ENCODE peak calls at places on chromosomes 7 and 10, in seven cellular contexts. P, W, I, O, Z, N and Y are unnamed samples.

GRCh38 chr7:156768698-156769472 is 124.1 kb downstream of the LMBR1 start:
- DNase-seq in N (no peak), O (no peak), I (no peak), Z (no peak), W (no peak), P (no peak), Y (no peak)

GRCh38 chr7:25557379-25557916 is 329.2 kb upstream of the NPVF start:
- DNase-seq in I (no peak), Z (no peak), O (no peak), N (no peak), W (no peak), P (no peak), Y (peak)

GRCh38 chr7:603152-603941 is 83.7 kb upstream of the PDGFA start:
- DNase-seq in I (peak), P (no peak), Z (peak), N (no peak), W (no peak), O (no peak), Y (no peak)

GRCh38 chr10:72740526-72740925 is 48.6 kb downstream of the MCU start:
- DNase-seq in I (no peak), P (no peak), O (peak), N (peak), W (peak), Z (no peak), Y (peak)

GRCh38 chr10:12388671-12389070 is 39.3 kb downstream of the CAMK1D start:
- DNase-seq in P (no peak), N (no peak), O (no peak), Z (no peak), I (no peak), W (no peak), Y (no peak)

GRCh38 chr10:72888151-72888638 is 5.3 kb upstream of the OIT3 start:
- DNase-seq in Z (peak), W (no peak), I (no peak), P (no peak), O (no peak), N (no peak), Y (no peak)

GRCh38 chr7:144824360-144824759 is 11.5 kb downstream of the TPK1 start:
- DNase-seq in N (no peak), Z (no peak), P (no peak), W (no peak), I (no peak), O (no peak), Y (no peak)

GRCh38 chr10:3401491-3401938 is 228.9 kb upstream of the PITRM1 start:
- DNase-seq in Z (no peak), N (no peak), W (no peak), P (no peak), O (no peak), I (no peak), Y (no peak)

GRCh38 chr10:101974091-101974799 is 81.7 kb downstream of the ARMH3 start:
- DNase-seq in P (no peak), Z (no peak), W (no peak), N (no peak), O (no peak), I (no peak), Y (no peak)

GRCh38 chr7:4683884-4684565 is 1.9 kb downstream of the FOXK1 start:
- DNase-seq in W (peak), N (peak), I (peak), O (peak), P (peak), Z (peak), Y (peak)

DNA sequence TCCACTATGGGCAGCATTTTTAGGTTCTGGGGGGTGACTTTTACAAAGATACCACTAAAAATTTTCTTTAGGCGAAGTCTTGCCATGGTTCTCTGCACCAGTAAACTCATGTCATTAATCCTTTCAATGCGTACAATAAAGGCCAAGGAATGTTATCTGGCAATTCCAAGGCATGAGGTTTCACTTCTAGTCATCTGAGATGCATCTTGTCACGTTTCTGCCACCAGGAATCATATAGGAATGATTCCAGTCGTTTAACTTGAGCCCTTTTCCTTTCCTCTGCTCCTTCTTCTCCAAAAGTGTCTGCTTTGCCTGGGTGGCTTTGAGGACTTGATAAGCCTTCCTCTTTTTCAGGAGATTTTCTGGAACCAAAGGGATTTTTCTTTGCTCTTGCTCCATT is 56.8 kb downstream of the COBL start:
- DNase-seq in W (no peak), P (no peak), Z (no peak), O (no peak), N (no peak), I (no peak), Y (no peak)
- TF ChIP-seq POLR2A in W (no peak), P (no peak), Z (no peak), O (no peak), N (no peak), I (no peak), Y (no peak)

GRCh38 chr7:105934577-105935185 is 28.4 kb upstream of the CDHR3 start:
- DNase-seq in Z (peak), I (no peak), W (no peak), N (peak), O (no peak), P (peak), Y (peak)
- H3K27ac ChIP-seq in Z (no peak), I (no peak), W (peak), N (peak), O (no peak), P (no peak), Y (no peak)

GRCh38 chr10:32329061-32329460 is 17.9 kb downstream of the EPC1 start:
- DNase-seq in N (no peak), O (no peak), I (no peak), P (no peak), W (no peak), Z (no peak), Y (no peak)

GRCh38 chr10:32331606-32332005 is 15.4 kb downstream of the EPC1 start:
- DNase-seq in N (no peak), P (no peak), W (no peak), Z (no peak), I (no peak), O (no peak), Y (no peak)

GRCh38 chr10:32333849-32334248 is 13.1 kb downstream of the EPC1 start:
- DNase-seq in Z (no peak), P (no peak), N (no peak), W (no peak), I (no peak), O (no peak), Y (no peak)

GRCh38 chr10:32328499-32328898 is 18.5 kb downstream of the EPC1 start:
- DNase-seq in O (no peak), W (no peak), N (no peak), P (no peak), Z (no peak), I (no peak), Y (no peak)

GRCh38 chr10:32332299-32332750 is 14.6 kb downstream of the EPC1 start:
- DNase-seq in O (peak), P (peak), Z (peak), W (no peak), I (no peak), N (no peak), Y (no peak)
- TF ChIP-seq POLR2A in O (no peak), P (no peak), Z (no peak), W (no peak), I (no peak), N (no peak), Y (no peak)

DNA sequence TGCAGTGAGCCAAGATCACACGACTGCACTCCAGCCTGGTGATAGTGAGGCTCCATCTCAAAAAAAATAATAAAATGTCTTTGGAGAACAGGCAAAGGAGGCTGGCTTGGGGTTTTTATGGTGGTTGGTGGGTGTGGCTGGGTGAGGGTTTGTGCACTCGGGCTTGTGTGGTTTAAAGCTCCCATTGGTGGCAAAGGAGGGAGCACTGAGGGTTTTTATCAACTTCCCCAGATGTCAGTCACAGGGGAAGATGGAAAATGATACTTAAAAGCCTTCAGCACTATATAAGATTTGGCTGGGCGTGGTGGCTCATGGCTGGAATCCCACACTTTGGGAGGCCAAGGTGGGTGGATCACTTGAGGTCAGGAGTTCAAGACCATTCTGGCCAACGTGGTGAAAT is 16.3 kb upstream of the RNF216 start:
- DNase-seq in O (no peak), I (no peak), Z (peak), W (no peak), N (no peak), P (no peak), Y (no peak)
- H3K27ac ChIP-seq in O (no peak), I (no peak), Z (no peak), W (no peak), N (no peak), P (no peak), Y (no peak)

GRCh38 chr7:65872776-65873581 is at the start of gene VKORC1L1:
- DNase-seq in P (peak), N (peak), Z (peak), O (peak), I (peak), W (peak), Y (peak)
- TF ChIP-seq POLR2A in P (no peak), N (no peak), Z (peak), O (peak), I (no peak), W (no peak), Y (peak)